ENCODE peak calls at places on chromosomes 4 and X, in ten cellular contexts. B is fibroblast of the aortic adventitia; P is MM.1S; O is CD8-positive, alpha-beta T cell; J is mesothelial cell of epicardium; D is right atrium auricular region; C is lower leg skin; I is heart right ventricle; K is heart left ventricle; A is ovary. Z is an unnamed sample.
A peak's percentile ranks its signal among the peaks of the same experiment; 100 is the strongest.

GRCh38 chr4:64230709-64231310 is 178.4 kb downstream of the TECRL start:
- DNase-seq in B (peak; percentile 6), P (peak; percentile 27), O (no peak), J (no peak), C (no peak), D (no peak), I (no peak), A (no peak), K (no peak), Z (no peak)

GRCh38 chr4:105495667-105496066 is 21.8 kb upstream of the PPA2 start:
- DNase-seq in K (no peak), A (no peak), C (no peak), J (no peak), P (no peak), B (peak; percentile 1), I (no peak), D (no peak), O (no peak), Z (no peak)

GRCh38 chr4:108395786-108396185 is 224.6 kb upstream of the RPL34 start:
- DNase-seq in C (no peak), A (no peak), B (no peak), K (no peak), J (no peak), D (no peak), I (no peak), P (no peak), O (no peak), Z (no peak)

GRCh38 chr4:164359881-164360280 is 394.1 kb upstream of the SMIM31 start:
- DNase-seq in B (no peak), D (no peak), O (no peak), C (no peak), A (no peak), J (no peak), I (no peak), P (no peak), K (no peak), Z (no peak)

GRCh38 chr4:84258905-84259830 is 239.9 kb downstream of the NKX6-1 start:
- DNase-seq in C (no peak), D (no peak), B (peak; percentile 43), J (no peak), O (no peak), A (no peak), P (peak; percentile 51), I (no peak), K (no peak), Z (no peak)

GRCh38 chr4:146976145-146976544 is 30.5 kb upstream of the TTC29 start:
- DNase-seq in C (no peak), O (no peak), J (no peak), D (no peak), I (no peak), A (no peak), K (no peak), B (no peak), P (no peak), Z (no peak)

GRCh38 chr4:89434364-89434988 is 126.9 kb upstream of the GPRIN3 start:
- DNase-seq in I (no peak), O (no peak), B (peak; percentile 37), D (no peak), J (no peak), A (no peak), K (no peak), C (no peak), P (peak; percentile 69), Z (no peak)

GRCh38 chrX:45435481-45435880 is 234.8 kb upstream of the DIPK2B start:
- DNase-seq in O (no peak), B (no peak), J (no peak), K (no peak), C (no peak), I (no peak), P (no peak), A (no peak), D (no peak), Z (no peak)

GRCh38 chr4:2432991-2433530 is 14.3 kb downstream of the CFAP99 start:
- DNase-seq in A (no peak), C (no peak), B (no peak), I (no peak), K (no peak), D (no peak), O (no peak), P (no peak), J (no peak), Z (no peak)

GRCh38 chr4:181690498-181690897 is 552.7 kb upstream of the TENM3 start:
- DNase-seq in A (no peak), D (no peak), O (no peak), I (no peak), J (no peak), B (no peak), K (no peak), P (no peak), C (no peak), Z (no peak)

GRCh38 chr4:22435652-22436051 is 80.2 kb downstream of the ADGRA3 start:
- DNase-seq in O (no peak), J (no peak), A (no peak), B (no peak), K (no peak), P (no peak), I (no peak), C (no peak), D (no peak), Z (no peak)

GRCh38 chr4:153027879-153028278 is 91.8 kb downstream of the FHDC1 start:
- DNase-seq in B (no peak), P (no peak), I (no peak), A (no peak), D (no peak), C (no peak), O (no peak), J (no peak), K (no peak), Z (no peak)

GRCh38 chr4:31045151-31045550 is 325.0 kb downstream of the PCDH7 start:
- DNase-seq in O (no peak), D (no peak), C (no peak), P (no peak), J (no peak), B (no peak), K (no peak), I (no peak), A (no peak), Z (no peak)

GRCh38 chr4:31051151-31051550 is 331.0 kb downstream of the PCDH7 start:
- DNase-seq in I (no peak), K (no peak), P (no peak), B (no peak), J (no peak), D (no peak), O (no peak), A (no peak), C (no peak), Z (no peak)

GRCh38 chr4:31043382-31044062 is 323.4 kb downstream of the PCDH7 start:
- DNase-seq in B (peak; percentile 14), O (no peak), K (no peak), D (no peak), A (no peak), C (no peak), I (no peak), P (no peak), J (no peak), Z (no peak)

GRCh38 chr4:31041385-31041784 is 321.2 kb downstream of the PCDH7 start:
- DNase-seq in C (no peak), O (no peak), B (no peak), D (no peak), A (no peak), J (no peak), I (no peak), K (no peak), P (no peak), Z (no peak)

GRCh38 chr4:31045724-31046318 is 325.7 kb downstream of the PCDH7 start:
- DNase-seq in C (no peak), I (no peak), B (peak; percentile 57), D (no peak), A (no peak), P (peak; percentile 35), O (no peak), K (no peak), J (no peak), Z (no peak)
- TF ChIP-seq CTCF in C (no peak), I (peak; percentile 49), B (peak; percentile 41), D (peak; percentile 57), A (no peak), P (peak; percentile 56), O (no peak), K (no peak), J (peak; percentile 35), Z (peak; percentile 82)

GRCh38 chr4:162634390-162634789 is 470.6 kb upstream of the FSTL5 start:
- DNase-seq in O (no peak), K (no peak), I (no peak), J (no peak), P (no peak), B (no peak), C (no peak), D (no peak), A (no peak), Z (no peak)
- TF ChIP-seq CTCF in O (no peak), K (no peak), I (no peak), J (no peak), P (no peak), B (no peak), C (no peak), D (no peak), A (no peak), Z (no peak)

DNA sequence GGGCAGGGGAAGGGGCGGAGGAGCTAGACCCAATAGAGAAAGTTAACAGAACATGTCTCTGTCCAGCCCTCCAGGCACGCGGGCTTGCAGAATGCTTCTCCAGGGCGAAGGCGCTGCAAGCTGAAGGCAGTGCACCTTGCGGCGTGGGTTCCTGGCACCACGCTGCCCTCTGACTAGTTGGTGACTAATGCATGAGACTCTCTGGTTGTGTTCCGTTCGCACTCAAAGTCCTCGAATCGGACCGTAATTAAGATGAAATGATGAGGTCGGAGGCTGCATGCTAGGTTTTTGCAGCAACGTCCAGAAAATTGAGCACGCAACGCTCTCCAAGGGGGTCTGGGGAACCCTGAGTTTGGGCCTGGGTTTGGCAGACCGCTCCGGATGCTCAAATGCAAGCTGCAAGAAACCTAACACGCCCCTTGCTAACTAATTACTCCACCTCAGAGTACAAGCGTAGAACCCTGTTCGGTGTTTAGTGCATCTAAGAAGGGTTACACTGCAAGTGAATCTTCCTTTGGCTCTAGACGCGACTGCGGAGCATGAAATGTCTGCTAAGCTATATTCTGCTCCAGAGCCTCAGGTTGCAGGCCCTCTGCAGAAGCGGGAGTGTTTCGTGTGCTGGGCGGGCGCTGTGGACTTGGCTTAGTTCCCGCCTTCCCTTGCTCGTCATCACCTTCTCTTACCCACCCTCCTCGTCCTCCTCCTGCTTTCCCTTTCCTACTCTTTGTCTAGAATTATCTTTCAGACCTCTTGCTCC is 57.1 kb upstream of the NKAP start:
- DNase-seq in I (no peak), B (no peak), O (no peak), D (no peak), J (no peak), C (no peak), P (no peak), K (no peak), A (no peak), Z (no peak)
- TF ChIP-seq CTCF in I (no peak), B (no peak), O (no peak), D (no peak), J (no peak), C (no peak), P (no peak), K (no peak), A (no peak), Z (no peak)

DNA sequence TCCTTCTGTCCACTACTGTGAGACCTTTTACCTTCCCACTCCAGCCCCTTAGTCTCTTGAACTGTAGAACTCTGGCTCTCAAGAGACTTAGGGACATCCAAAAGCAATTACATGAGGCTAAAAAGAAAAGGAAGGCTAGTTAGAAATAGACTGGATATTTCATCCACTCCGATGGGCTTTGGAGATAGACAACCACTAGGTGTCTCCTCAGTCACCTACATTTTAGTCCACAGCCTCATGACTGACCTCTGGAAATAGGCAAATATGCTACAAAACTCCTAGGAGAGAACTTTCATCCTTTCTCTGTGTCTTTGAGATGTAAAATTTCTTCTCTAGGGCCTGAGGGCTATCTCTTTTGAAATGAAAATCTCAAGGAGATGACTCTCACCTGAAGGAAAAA is 45.1 kb upstream of the LAMP2 start:
- DNase-seq in J (no peak), K (no peak), D (no peak), O (no peak), C (no peak), B (peak; percentile 37), A (no peak), P (peak; percentile 40), I (no peak), Z (no peak)
- TF ChIP-seq CTCF in J (no peak), K (no peak), D (no peak), O (no peak), C (no peak), B (peak; percentile 38), A (no peak), P (peak; percentile 46), I (no peak), Z (peak; percentile 68)

Z was measured in chondrocyte.